ENCODE peak calls at places on chromosomes 12 and 14, in seven cellular contexts. M, V, P, W, H, X and F are unnamed samples.
A peak's percentile ranks its signal among the peaks of the same experiment; 100 is the strongest.

GRCh38 chr12:20368653-20369163 is 371 bp downstream of the PDE3A start:
- DNase-seq in H (peak; percentile 65), X (peak; percentile 29), W (peak; percentile 63), M (no peak), P (peak; percentile 17), V (peak; percentile 54), F (peak; percentile 57)

GRCh38 chr12:19036673-19037357 is 92.7 kb upstream of the PLEKHA5 start:
- DNase-seq in V (no peak), P (no peak), X (no peak), H (no peak), M (no peak), W (no peak), F (no peak)

GRCh38 chr14:97777622-97778021 is 980.4 kb downstream of the VRK1 start:
- DNase-seq in X (no peak), M (no peak), V (no peak), H (no peak), P (no peak), W (no peak), F (no peak)

GRCh38 chr12:57239587-57240068 is 10.1 kb downstream of the SHMT2 start:
- DNase-seq in M (no peak), W (no peak), X (no peak), H (no peak), V (no peak), P (no peak), F (no peak)

GRCh38 chr14:55847766-55848165 is 267.8 kb downstream of the KTN1 start:
- DNase-seq in P (peak; percentile 57), W (no peak), V (no peak), H (no peak), M (no peak), X (no peak), F (no peak)

GRCh38 chr12:87816186-87816585 is 213.0 kb downstream of the C12orf50 start:
- DNase-seq in W (no peak), H (no peak), V (no peak), X (no peak), M (no peak), P (no peak), F (no peak)

GRCh38 chr12:38921025-38921677 is 15.8 kb upstream of the CPNE8 start:
- DNase-seq in W (peak; percentile 85), V (peak; percentile 75), H (peak; percentile 33), X (no peak), M (no peak), P (peak; percentile 16), F (peak; percentile 41)

GRCh38 chr12:97552410-97553050 is 89.9 kb downstream of the RMST start:
- DNase-seq in W (no peak), H (no peak), V (no peak), M (no peak), P (no peak), X (no peak), F (no peak)

GRCh38 chr12:132476038-132476414 is 13.9 kb upstream of the FBRSL1 start:
- DNase-seq in V (no peak), W (no peak), P (no peak), M (no peak), X (no peak), H (no peak), F (peak; percentile 42)

GRCh38 chr12:118498171-118498570 is 121.8 kb downstream of the SUDS3 start:
- DNase-seq in W (peak; percentile 60), M (no peak), H (peak; percentile 34), P (no peak), V (no peak), X (no peak), F (no peak)

GRCh38 chr12:6684609-6685008 is 4.6 kb downstream of the ZNF384 start:
- DNase-seq in V (peak; percentile 60), X (no peak), W (peak; percentile 44), M (no peak), P (no peak), H (no peak), F (no peak)

GRCh38 chr14:99792551-99793212 is 531 bp upstream of the EML1 start:
- DNase-seq in V (peak; percentile 45), X (peak; percentile 44), W (no peak), H (no peak), M (no peak), P (peak; percentile 15), F (no peak)

GRCh38 chr14:95516554-95517209 is at the start of gene SYNE3:
- DNase-seq in M (peak; percentile 91), X (no peak), H (peak; percentile 88), P (peak; percentile 76), V (no peak), W (peak; percentile 80), F (peak; percentile 85)

GRCh38 chr14:105527381-105528196 is 1.2 kb downstream of the TMEM121 start:
- DNase-seq in P (no peak), W (peak; percentile 4), H (no peak), X (no peak), M (peak; percentile 55), V (no peak), F (no peak)

GRCh38 chr12:95623554-95624170 is 72.4 kb upstream of the USP44 start:
- DNase-seq in H (peak; percentile 79), X (no peak), V (peak; percentile 97), W (peak; percentile 82), P (peak; percentile 89), M (peak; percentile 76), F (peak; percentile 79)

GRCh38 chr14:59282366-59282765 is 93.9 kb downstream of the DAAM1 start:
- DNase-seq in P (peak; percentile 29), X (no peak), M (no peak), W (no peak), H (no peak), V (no peak), F (no peak)

GRCh38 chr12:127270193-127270592 is 996.8 kb upstream of the TMEM132C start:
- DNase-seq in V (no peak), W (peak; percentile 18), M (no peak), P (peak; percentile 81), H (no peak), X (no peak), F (no peak)